ENCODE peak calls at places on chromosomes 7 and 10, in nine cellular contexts. G, X, V, R, L, U, F, P and Q are unnamed samples.

GRCh38 chr7:132024290-132024689 is 467.9 kb upstream of the PODXL start:
- DNase-seq in R (no peak), V (no peak), F (no peak), X (no peak), G (no peak), L (no peak), P (no peak), U (no peak), Q (no peak)

GRCh38 chr7:18037609-18038008 is 10.0 kb upstream of the PRPS1L1 start:
- DNase-seq in R (no peak), P (no peak), U (no peak), F (no peak), X (no peak), L (no peak), V (no peak), G (no peak), Q (no peak)

GRCh38 chr7:88377421-88377820 is 70.7 kb upstream of the STEAP4 start:
- DNase-seq in V (no peak), R (no peak), L (peak; percentile 47), G (no peak), P (no peak), F (no peak), U (peak; percentile 50), X (no peak), Q (no peak)

GRCh38 chr7:41029072-41029492 is 673.8 kb downstream of the INHBA start:
- DNase-seq in P (no peak), U (peak; percentile 15), L (peak; percentile 85), V (no peak), G (no peak), F (peak; percentile 33), X (no peak), R (peak; percentile 61), Q (no peak)

GRCh38 chr7:7970620-7971307 is 2.2 kb downstream of the GLCCI1 start:
- DNase-seq in L (peak; percentile 18), F (no peak), R (peak; percentile 35), U (no peak), P (peak; percentile 35), V (no peak), X (no peak), G (no peak), Q (no peak)

GRCh38 chr7:69994218-69994617 is 395.9 kb downstream of the AUTS2 start:
- DNase-seq in P (no peak), G (no peak), U (no peak), R (no peak), V (no peak), L (no peak), X (no peak), F (no peak), Q (no peak)

GRCh38 chr7:2405601-2406345 is 2.4 kb downstream of the CHST12 start:
- DNase-seq in F (no peak), P (no peak), V (peak; percentile 34), G (peak; percentile 43), R (no peak), U (no peak), L (no peak), X (no peak), Q (no peak)

GRCh38 chr7:13963925-13964324 is 25.5 kb downstream of the ETV1 start:
- DNase-seq in G (no peak), F (no peak), X (no peak), V (no peak), P (no peak), L (no peak), R (no peak), U (no peak), Q (no peak)

GRCh38 chr7:82331234-82331633 is 112.3 kb downstream of the CACNA2D1 start:
- DNase-seq in P (no peak), G (no peak), L (no peak), F (no peak), R (peak; percentile 73), X (no peak), V (no peak), U (no peak), Q (no peak)

GRCh38 chr10:72088879-72089585 is 681 bp upstream of the SPOCK2 start:
- DNase-seq in P (peak; percentile 42), U (no peak), F (no peak), L (no peak), V (peak; percentile 40), R (peak; percentile 25), G (peak; percentile 53), X (peak; percentile 61), Q (peak; percentile 43)

GRCh38 chr10:72455889-72456588 is 101.3 kb upstream of the DNAJB12 start:
- DNase-seq in X (no peak), P (no peak), F (no peak), V (no peak), R (no peak), G (no peak), U (no peak), L (no peak), Q (no peak)

GRCh38 chr7:111030358-111030735 is 60.6 kb upstream of the LRRN3 start:
- DNase-seq in R (peak; percentile 20), X (no peak), U (no peak), V (no peak), G (no peak), P (no peak), F (no peak), L (no peak), Q (no peak)

GRCh38 chr7:112546723-112547513 is 66.1 kb downstream of the LSMEM1 start:
- DNase-seq in R (no peak), F (no peak), X (no peak), P (no peak), L (no peak), G (no peak), V (no peak), U (no peak), Q (no peak)

GRCh38 chr7:130959743-130960207 is 225.8 kb upstream of the KLF14 start:
- DNase-seq in U (no peak), G (no peak), R (peak; percentile 58), V (no peak), P (no peak), X (no peak), L (peak; percentile 54), F (peak; percentile 73), Q (no peak)

GRCh38 chr7:159008417-159008816 is 136.2 kb downstream of the VIPR2 start:
- DNase-seq in L (no peak), V (no peak), U (no peak), G (no peak), P (no peak), F (no peak), R (no peak), X (no peak), Q (no peak)

GRCh38 chr10:111037868-111038267 is 39.0 kb upstream of the ADRA2A start:
- DNase-seq in U (no peak), P (peak; percentile 4), L (no peak), G (no peak), X (no peak), V (no peak), R (peak; percentile 3), F (peak; percentile 5), Q (no peak)

GRCh38 chr10:70490142-70490541 is 11.6 kb downstream of the PALD1 start:
- DNase-seq in L (no peak), F (no peak), X (no peak), P (no peak), U (no peak), R (no peak), G (no peak), V (no peak), Q (no peak)

GRCh38 chr7:94510582-94511456 is 1.2 kb downstream of the CASD1 start:
- DNase-seq in G (peak; percentile 4), L (peak; percentile 83), V (peak; percentile 54), R (peak; percentile 50), U (peak; percentile 40), X (peak; percentile 26), F (peak; percentile 57), P (peak; percentile 38), Q (peak; percentile 35)

GRCh38 chr7:34158311-34158710 is 253.0 kb downstream of the BMPER start:
- DNase-seq in U (no peak), G (no peak), V (no peak), L (no peak), X (peak; percentile 76), F (no peak), R (no peak), P (peak; percentile 25), Q (peak; percentile 52)

GRCh38 chr10:124619802-124620490 is 124.2 kb downstream of the FAM53B start:
- DNase-seq in X (no peak), L (no peak), F (no peak), U (no peak), V (no peak), R (no peak), G (no peak), P (no peak), Q (no peak)

GRCh38 chr7:32496052-32496813 is 944 bp downstream of the AVL9 start:
- DNase-seq in X (no peak), P (peak; percentile 32), L (no peak), V (no peak), R (peak; percentile 28), G (no peak), F (peak; percentile 30), U (no peak), Q (no peak)

GRCh38 chr10:119782981-119783664 is 57.3 kb downstream of the INPP5F start:
- DNase-seq in F (no peak), R (peak; percentile 21), V (no peak), L (no peak), U (no peak), X (no peak), P (no peak), G (no peak), Q (no peak)

GRCh38 chr10:78852856-78853255 is 215.9 kb upstream of the ZMIZ1 start:
- DNase-seq in V (peak; percentile 57), X (no peak), F (peak; percentile 19), G (no peak), P (no peak), R (no peak), L (no peak), U (no peak), Q (no peak)

GRCh38 chr7:3333861-3334260 is 32.8 kb downstream of the SDK1 start:
- DNase-seq in F (no peak), V (no peak), R (no peak), U (no peak), X (no peak), G (no peak), L (no peak), P (no peak), Q (no peak)